ENCODE peak calls at places on chromosomes 6 and 20, in seven cellular contexts. One of them, this sample, is unnamed.

GRCh38 chr20:6058684-6059295 is 4.9 kb upstream of the LRRN4 start:
- DNase-seq in G401: no peak
- DNase-seq in T follicular helper cell: no peak
- DNase-seq in HFF-Myc: no peak
- DNase-seq in uterus: no peak
- DNase-seq in cardiac fibroblast: no peak
- DNase-seq in activated CD8-positive, alpha-beta memory T cell treated with anti-CD3 and anti-CD28 coated beads, Interleukin-2, amount 10 ng/mL, durations not matched to agents 7 days and 5 days: no peak
- DNase-seq in this sample: no peak

GRCh38 chr6:116217069-116217468 is 36.8 kb downstream of the TSPYL4 start:
- DNase-seq in T follicular helper cell: no peak
- DNase-seq in G401: peak; percentile 62
- DNase-seq in activated CD8-positive, alpha-beta memory T cell treated with anti-CD3 and anti-CD28 coated beads, Interleukin-2, amount 10 ng/mL, durations not matched to agents 7 days and 5 days: no peak
- DNase-seq in uterus: no peak
- DNase-seq in HFF-Myc: no peak
- DNase-seq in cardiac fibroblast: peak; percentile 73
- DNase-seq in this sample: no peak

GRCh38 chr6:16762547-16763477 is 1.6 kb upstream of the ATXN1 start:
- DNase-seq in uterus: peak; percentile 50
- DNase-seq in T follicular helper cell: peak; percentile 73
- DNase-seq in G401: peak; percentile 87
- DNase-seq in activated CD8-positive, alpha-beta memory T cell treated with anti-CD3 and anti-CD28 coated beads, Interleukin-2, amount 10 ng/mL, durations not matched to agents 7 days and 5 days: peak; percentile 79
- DNase-seq in HFF-Myc: peak; percentile 69
- DNase-seq in cardiac fibroblast: peak; percentile 97
- DNase-seq in this sample: peak; percentile 23

GRCh38 chr20:6388666-6389197 is 265.9 kb upstream of the FERMT1 start:
- DNase-seq in HFF-Myc: peak; percentile 57
- DNase-seq in activated CD8-positive, alpha-beta memory T cell treated with anti-CD3 and anti-CD28 coated beads, Interleukin-2, amount 10 ng/mL, durations not matched to agents 7 days and 5 days: no peak
- DNase-seq in cardiac fibroblast: peak; percentile 8
- DNase-seq in uterus: no peak
- DNase-seq in T follicular helper cell: no peak
- DNase-seq in G401: no peak
- DNase-seq in this sample: no peak

GRCh38 chr6:54801669-54802068 is 44.9 kb upstream of the FAM83B start:
- DNase-seq in T follicular helper cell: no peak
- DNase-seq in cardiac fibroblast: peak; percentile 25
- DNase-seq in HFF-Myc: peak; percentile 45
- DNase-seq in activated CD8-positive, alpha-beta memory T cell treated with anti-CD3 and anti-CD28 coated beads, Interleukin-2, amount 10 ng/mL, durations not matched to agents 7 days and 5 days: no peak
- DNase-seq in uterus: no peak
- DNase-seq in G401: no peak
- DNase-seq in this sample: no peak

GRCh38 chr20:3706774-3707507 is 5.5 kb downstream of the SIGLEC1 start:
- DNase-seq in cardiac fibroblast: peak; percentile 13
- DNase-seq in G401: no peak
- DNase-seq in HFF-Myc: no peak
- DNase-seq in uterus: no peak
- DNase-seq in T follicular helper cell: no peak
- DNase-seq in activated CD8-positive, alpha-beta memory T cell treated with anti-CD3 and anti-CD28 coated beads, Interleukin-2, amount 10 ng/mL, durations not matched to agents 7 days and 5 days: no peak
- DNase-seq in this sample: no peak

GRCh38 chr6:52509281-52510212 is 67.3 kb downstream of the TRAM2 start:
- DNase-seq in uterus: no peak
- DNase-seq in G401: no peak
- DNase-seq in T follicular helper cell: no peak
- DNase-seq in HFF-Myc: no peak
- DNase-seq in activated CD8-positive, alpha-beta memory T cell treated with anti-CD3 and anti-CD28 coated beads, Interleukin-2, amount 10 ng/mL, durations not matched to agents 7 days and 5 days: no peak
- DNase-seq in cardiac fibroblast: peak; percentile 79
- DNase-seq in this sample: no peak

GRCh38 chr6:3852391-3852790 is 3.2 kb downstream of the FAM50B start:
- DNase-seq in uterus: no peak
- DNase-seq in cardiac fibroblast: no peak
- DNase-seq in activated CD8-positive, alpha-beta memory T cell treated with anti-CD3 and anti-CD28 coated beads, Interleukin-2, amount 10 ng/mL, durations not matched to agents 7 days and 5 days: no peak
- DNase-seq in HFF-Myc: no peak
- DNase-seq in G401: no peak
- DNase-seq in T follicular helper cell: no peak
- DNase-seq in this sample: no peak

GRCh38 chr6:15712813-15713212 is 50.0 kb upstream of the DTNBP1 start:
- DNase-seq in cardiac fibroblast: no peak
- DNase-seq in activated CD8-positive, alpha-beta memory T cell treated with anti-CD3 and anti-CD28 coated beads, Interleukin-2, amount 10 ng/mL, durations not matched to agents 7 days and 5 days: no peak
- DNase-seq in HFF-Myc: no peak
- DNase-seq in uterus: no peak
- DNase-seq in T follicular helper cell: no peak
- DNase-seq in G401: no peak
- DNase-seq in this sample: no peak

GRCh38 chr20:10922941-10923340 is 249.1 kb upstream of the JAG1 start:
- DNase-seq in HFF-Myc: peak; percentile 88
- DNase-seq in G401: no peak
- DNase-seq in activated CD8-positive, alpha-beta memory T cell treated with anti-CD3 and anti-CD28 coated beads, Interleukin-2, amount 10 ng/mL, durations not matched to agents 7 days and 5 days: no peak
- DNase-seq in uterus: no peak
- DNase-seq in cardiac fibroblast: peak; percentile 89
- DNase-seq in T follicular helper cell: no peak
- DNase-seq in this sample: no peak

GRCh38 chr6:4870821-4871494 is 94.8 kb downstream of the CDYL start:
- DNase-seq in T follicular helper cell: no peak
- DNase-seq in G401: no peak
- DNase-seq in cardiac fibroblast: peak; percentile 27
- DNase-seq in HFF-Myc: peak; percentile 17
- DNase-seq in uterus: no peak
- DNase-seq in activated CD8-positive, alpha-beta memory T cell treated with anti-CD3 and anti-CD28 coated beads, Interleukin-2, amount 10 ng/mL, durations not matched to agents 7 days and 5 days: no peak
- DNase-seq in this sample: no peak

GRCh38 chr6:111121789-111122350 is 34.6 kb downstream of the SLC16A10 start:
- DNase-seq in HFF-Myc: no peak
- DNase-seq in G401: no peak
- DNase-seq in uterus: no peak
- DNase-seq in cardiac fibroblast: no peak
- DNase-seq in activated CD8-positive, alpha-beta memory T cell treated with anti-CD3 and anti-CD28 coated beads, Interleukin-2, amount 10 ng/mL, durations not matched to agents 7 days and 5 days: no peak
- DNase-seq in T follicular helper cell: no peak
- DNase-seq in this sample: no peak

GRCh38 chr6:49606696-49607390 is 29.8 kb downstream of the RHAG start:
- DNase-seq in T follicular helper cell: no peak
- DNase-seq in HFF-Myc: peak; percentile 88
- DNase-seq in uterus: no peak
- DNase-seq in activated CD8-positive, alpha-beta memory T cell treated with anti-CD3 and anti-CD28 coated beads, Interleukin-2, amount 10 ng/mL, durations not matched to agents 7 days and 5 days: no peak
- DNase-seq in cardiac fibroblast: peak; percentile 90
- DNase-seq in G401: peak; percentile 64
- DNase-seq in this sample: no peak

GRCh38 chr6:36825996-36826395 is 13.2 kb downstream of the CPNE5 start:
- DNase-seq in activated CD8-positive, alpha-beta memory T cell treated with anti-CD3 and anti-CD28 coated beads, Interleukin-2, amount 10 ng/mL, durations not matched to agents 7 days and 5 days: no peak
- DNase-seq in HFF-Myc: no peak
- DNase-seq in G401: no peak
- DNase-seq in uterus: no peak
- DNase-seq in T follicular helper cell: no peak
- DNase-seq in cardiac fibroblast: no peak
- DNase-seq in this sample: no peak

GRCh38 chr6:156731436-156731835 is 45.7 kb upstream of the ARID1B start:
- DNase-seq in uterus: no peak
- DNase-seq in G401: no peak
- DNase-seq in HFF-Myc: peak; percentile 49
- DNase-seq in cardiac fibroblast: peak; percentile 57
- DNase-seq in activated CD8-positive, alpha-beta memory T cell treated with anti-CD3 and anti-CD28 coated beads, Interleukin-2, amount 10 ng/mL, durations not matched to agents 7 days and 5 days: no peak
- DNase-seq in T follicular helper cell: no peak
- DNase-seq in this sample: no peak

GRCh38 chr6:112560651-112561050 is 213.5 kb downstream of the RFPL4B start:
- DNase-seq in activated CD8-positive, alpha-beta memory T cell treated with anti-CD3 and anti-CD28 coated beads, Interleukin-2, amount 10 ng/mL, durations not matched to agents 7 days and 5 days: no peak
- DNase-seq in HFF-Myc: no peak
- DNase-seq in uterus: no peak
- DNase-seq in T follicular helper cell: no peak
- DNase-seq in G401: no peak
- DNase-seq in cardiac fibroblast: no peak
- DNase-seq in this sample: no peak

GRCh38 chr6:119026822-119027221 is 51.6 kb downstream of the FAM184A start:
- DNase-seq in G401: no peak
- DNase-seq in T follicular helper cell: no peak
- DNase-seq in cardiac fibroblast: no peak
- DNase-seq in uterus: no peak
- DNase-seq in HFF-Myc: no peak
- DNase-seq in activated CD8-positive, alpha-beta memory T cell treated with anti-CD3 and anti-CD28 coated beads, Interleukin-2, amount 10 ng/mL, durations not matched to agents 7 days and 5 days: no peak
- DNase-seq in this sample: no peak

GRCh38 chr6:10099086-10099499 is 315.8 kb downstream of the TFAP2A start:
- DNase-seq in G401: peak; percentile 72
- DNase-seq in HFF-Myc: no peak
- DNase-seq in T follicular helper cell: no peak
- DNase-seq in uterus: no peak
- DNase-seq in cardiac fibroblast: no peak
- DNase-seq in activated CD8-positive, alpha-beta memory T cell treated with anti-CD3 and anti-CD28 coated beads, Interleukin-2, amount 10 ng/mL, durations not matched to agents 7 days and 5 days: no peak
- DNase-seq in this sample: no peak

GRCh38 chr20:63738687-63739128 is 868 bp upstream of the SLC2A4RG start:
- DNase-seq in T follicular helper cell: peak; percentile 22
- DNase-seq in HFF-Myc: no peak
- DNase-seq in uterus: peak; percentile 68
- DNase-seq in cardiac fibroblast: peak; percentile 25
- DNase-seq in activated CD8-positive, alpha-beta memory T cell treated with anti-CD3 and anti-CD28 coated beads, Interleukin-2, amount 10 ng/mL, durations not matched to agents 7 days and 5 days: peak; percentile 57
- DNase-seq in G401: peak; percentile 68
- DNase-seq in this sample: peak; percentile 35

GRCh38 chr20:4720977-4721349 is 746 bp upstream of the PRND start:
- DNase-seq in uterus: no peak
- DNase-seq in HFF-Myc: no peak
- DNase-seq in G401: no peak
- DNase-seq in T follicular helper cell: no peak
- DNase-seq in activated CD8-positive, alpha-beta memory T cell treated with anti-CD3 and anti-CD28 coated beads, Interleukin-2, amount 10 ng/mL, durations not matched to agents 7 days and 5 days: no peak
- DNase-seq in cardiac fibroblast: no peak
- DNase-seq in this sample: no peak

GRCh38 chr20:1661542-1662299 is 4.1 kb upstream of the SIRPG start:
- DNase-seq in activated CD8-positive, alpha-beta memory T cell treated with anti-CD3 and anti-CD28 coated beads, Interleukin-2, amount 10 ng/mL, durations not matched to agents 7 days and 5 days: no peak
- DNase-seq in uterus: no peak
- DNase-seq in cardiac fibroblast: no peak
- DNase-seq in HFF-Myc: no peak
- DNase-seq in T follicular helper cell: no peak
- DNase-seq in G401: no peak
- DNase-seq in this sample: no peak

GRCh38 chr6:99432877-99433276 is 7.8 kb upstream of the PNISR start:
- DNase-seq in activated CD8-positive, alpha-beta memory T cell treated with anti-CD3 and anti-CD28 coated beads, Interleukin-2, amount 10 ng/mL, durations not matched to agents 7 days and 5 days: no peak
- DNase-seq in cardiac fibroblast: no peak
- DNase-seq in G401: no peak
- DNase-seq in uterus: no peak
- DNase-seq in HFF-Myc: no peak
- DNase-seq in T follicular helper cell: no peak
- DNase-seq in this sample: no peak

GRCh38 chr20:18972251-18972876 is 158.8 kb downstream of the SCP2D1 start:
- DNase-seq in cardiac fibroblast: no peak
- DNase-seq in activated CD8-positive, alpha-beta memory T cell treated with anti-CD3 and anti-CD28 coated beads, Interleukin-2, amount 10 ng/mL, durations not matched to agents 7 days and 5 days: no peak
- DNase-seq in uterus: peak; percentile 67
- DNase-seq in HFF-Myc: no peak
- DNase-seq in T follicular helper cell: no peak
- DNase-seq in G401: no peak
- DNase-seq in this sample: no peak

GRCh38 chr6:168584251-168584650 is 143.3 kb downstream of the SMOC2 start:
- DNase-seq in T follicular helper cell: no peak
- DNase-seq in cardiac fibroblast: no peak
- DNase-seq in activated CD8-positive, alpha-beta memory T cell treated with anti-CD3 and anti-CD28 coated beads, Interleukin-2, amount 10 ng/mL, durations not matched to agents 7 days and 5 days: no peak
- DNase-seq in G401: no peak
- DNase-seq in HFF-Myc: no peak
- DNase-seq in uterus: no peak
- DNase-seq in this sample: no peak

GRCh38 chr20:59701236-59701635 is 96.9 kb downstream of the PHACTR3 start:
- DNase-seq in uterus: no peak
- DNase-seq in cardiac fibroblast: no peak
- DNase-seq in activated CD8-positive, alpha-beta memory T cell treated with anti-CD3 and anti-CD28 coated beads, Interleukin-2, amount 10 ng/mL, durations not matched to agents 7 days and 5 days: no peak
- DNase-seq in HFF-Myc: no peak
- DNase-seq in T follicular helper cell: no peak
- DNase-seq in G401: peak; percentile 94
- DNase-seq in this sample: no peak

GRCh38 chr20:61546641-61547040 is 294.6 kb downstream of the CDH4 start:
- DNase-seq in activated CD8-positive, alpha-beta memory T cell treated with anti-CD3 and anti-CD28 coated beads, Interleukin-2, amount 10 ng/mL, durations not matched to agents 7 days and 5 days: no peak
- DNase-seq in cardiac fibroblast: no peak
- DNase-seq in HFF-Myc: no peak
- DNase-seq in G401: no peak
- DNase-seq in uterus: no peak
- DNase-seq in T follicular helper cell: no peak
- DNase-seq in this sample: no peak

This sample was measured in effector CD8-positive, alpha-beta T cell.